ENCODE peak calls at places on chromosome 21, in ten cellular contexts. R, F, M, A, H, Z, C, Q, I and L are unnamed samples.

GRCh38 chr21:44089001-44089911 is 17.9 kb upstream of the PWP2 start:
- DNase-seq in R (peak), F (no peak), M (no peak), A (peak), H (peak), Z (no peak), C (no peak), Q (no peak), I (no peak), L (no peak)

GRCh38 chr21:43728467-43729390 is 9.8 kb downstream of the PDXK start:
- DNase-seq in R (peak), F (peak), M (peak), A (peak), H (peak), Z (peak), C (peak), Q (peak), I (no peak), L (peak)

GRCh38 chr21:43921979-43922945 is 57.2 kb downstream of the AGPAT3 start:
- DNase-seq in R (peak), F (no peak), M (no peak), A (no peak), H (peak), Z (no peak), C (peak), Q (peak), I (no peak), L (no peak)

GRCh38 chr21:29105218-29105617 is 25.2 kb upstream of the MAP3K7CL start:
- DNase-seq in R (no peak), F (no peak), M (peak), A (no peak), H (no peak), Z (peak), C (no peak), Q (no peak), I (no peak), L (no peak)

GRCh38 chr21:42234464-42235241 is 15.7 kb downstream of the ABCG1 start:
- DNase-seq in R (peak), F (no peak), M (peak), A (peak), H (peak), Z (peak), C (peak), Q (peak), I (no peak), L (peak)

GRCh38 chr21:40886006-40886405 is 39.0 kb upstream of the DSCAM start:
- DNase-seq in R (no peak), F (no peak), M (no peak), A (no peak), H (no peak), Z (no peak), C (no peak), Q (no peak), I (no peak), L (no peak)

GRCh38 chr21:25573409-25574206 is 33.7 kb downstream of the MRPL39 start:
- DNase-seq in R (peak), F (peak), M (no peak), A (peak), H (peak), Z (peak), C (no peak), Q (no peak), I (peak), L (no peak)

GRCh38 chr21:35190201-35190701 is 141.1 kb upstream of the RUNX1 start:
- DNase-seq in R (no peak), F (no peak), M (no peak), A (no peak), H (no peak), Z (peak), C (no peak), Q (no peak), I (no peak), L (no peak)

GRCh38 chr21:31184462-31184861 is 146.2 kb upstream of the KRTAP19-8 start:
- DNase-seq in R (peak), F (no peak), M (no peak), A (no peak), H (peak), Z (no peak), C (peak), Q (peak), I (no peak), L (no peak)

GRCh38 chr21:36668713-36669112 is 30.2 kb upstream of the SIM2 start:
- DNase-seq in R (no peak), F (no peak), M (no peak), A (no peak), H (no peak), Z (no peak), C (no peak), Q (no peak), I (no peak), L (no peak)

GRCh38 chr21:37195649-37196048 is 71.5 kb downstream of the VPS26C start:
- DNase-seq in R (no peak), F (no peak), M (no peak), A (no peak), H (no peak), Z (no peak), C (no peak), Q (no peak), I (no peak), L (no peak)

GRCh38 chr21:44706706-44707615 is 4.4 kb downstream of the TSPEAR start:
- DNase-seq in R (no peak), F (no peak), M (no peak), A (no peak), H (no peak), Z (no peak), C (peak), Q (no peak), I (no peak), L (no peak)

GRCh38 chr21:40902299-40902698 is 55.3 kb upstream of the DSCAM start:
- DNase-seq in R (no peak), F (no peak), M (no peak), A (no peak), H (no peak), Z (no peak), C (no peak), Q (no peak), I (no peak), L (no peak)

GRCh38 chr21:36211660-36212512 is 55.3 kb downstream of the DOP1B start:
- DNase-seq in R (no peak), F (peak), M (no peak), A (no peak), H (no peak), Z (peak), C (no peak), Q (no peak), I (no peak), L (no peak)

GRCh38 chr21:35023396-35024070 is 25.6 kb downstream of the RUNX1 start:
- DNase-seq in R (no peak), F (no peak), M (no peak), A (no peak), H (no peak), Z (no peak), C (no peak), Q (no peak), I (no peak), L (no peak)

GRCh38 chr21:22536511-22536910 is 1538.3 kb downstream of the NCAM2 start:
- DNase-seq in R (no peak), F (no peak), M (no peak), A (no peak), H (no peak), Z (peak), C (no peak), Q (no peak), I (no peak), L (no peak)

GRCh38 chr21:46500224-46500861 is 41.7 kb downstream of the DIP2A start:
- DNase-seq in R (peak), F (no peak), M (no peak), A (no peak), H (peak), Z (peak), C (peak), Q (no peak), I (peak), L (no peak)

GRCh38 chr21:43782741-43783700 is 6.4 kb upstream of the RRP1 start:
- DNase-seq in R (no peak), F (no peak), M (no peak), A (peak), H (no peak), Z (peak), C (no peak), Q (no peak), I (no peak), L (no peak)

GRCh38 chr21:32728455-32729237 is 833 bp upstream of the SYNJ1 start:
- DNase-seq in R (no peak), F (no peak), M (no peak), A (no peak), H (no peak), Z (no peak), C (no peak), Q (no peak), I (no peak), L (no peak)

GRCh38 chr21:34996304-34997081 is 52.6 kb downstream of the RUNX1 start:
- DNase-seq in R (no peak), F (no peak), M (no peak), A (no peak), H (no peak), Z (no peak), C (no peak), Q (no peak), I (no peak), L (no peak)

GRCh38 chr21:44013380-44014088 is 1.4 kb downstream of the TRAPPC10 start:
- DNase-seq in R (peak), F (no peak), M (no peak), A (no peak), H (peak), Z (peak), C (peak), Q (no peak), I (no peak), L (no peak)

GRCh38 chr21:42513985-42514882 is 582 bp downstream of the SLC37A1 start:
- DNase-seq in R (peak), F (no peak), M (peak), A (peak), H (peak), Z (peak), C (peak), Q (peak), I (no peak), L (peak)

GRCh38 chr21:44878053-44878982 is 4.8 kb upstream of the PTTG1IP start:
- DNase-seq in R (no peak), F (no peak), M (no peak), A (no peak), H (no peak), Z (peak), C (no peak), Q (no peak), I (no peak), L (no peak)

GRCh38 chr21:39208624-39209333 is 25.5 kb upstream of the PSMG1 start:
- DNase-seq in R (no peak), F (no peak), M (no peak), A (no peak), H (no peak), Z (no peak), C (no peak), Q (no peak), I (no peak), L (no peak)

GRCh38 chr21:42578761-42579415 is 65.2 kb downstream of the SLC37A1 start:
- DNase-seq in R (no peak), F (no peak), M (no peak), A (no peak), H (no peak), Z (no peak), C (no peak), Q (no peak), I (no peak), L (no peak)

GRCh38 chr21:35102488-35103407 is 53.6 kb upstream of the RUNX1 start:
- DNase-seq in R (peak), F (no peak), M (no peak), A (no peak), H (peak), Z (no peak), C (peak), Q (no peak), I (no peak), L (no peak)

GRCh38 chr21:37619464-37619974 is 252.9 kb downstream of the DYRK1A start:
- DNase-seq in R (no peak), F (no peak), M (no peak), A (no peak), H (no peak), Z (peak), C (no peak), Q (no peak), I (no peak), L (no peak)

GRCh38 chr21:45211661-45212060 is 76.0 kb downstream of the POFUT2 start:
- DNase-seq in R (no peak), F (no peak), M (no peak), A (no peak), H (no peak), Z (no peak), C (no peak), Q (no peak), I (no peak), L (no peak)

GRCh38 chr21:43880111-43880985 is 15.3 kb downstream of the AGPAT3 start:
- DNase-seq in R (no peak), F (no peak), M (no peak), A (peak), H (no peak), Z (peak), C (no peak), Q (no peak), I (no peak), L (no peak)

GRCh38 chr21:41398251-41398650 is 27.8 kb upstream of the MX1 start:
- DNase-seq in R (no peak), F (no peak), M (no peak), A (no peak), H (no peak), Z (no peak), C (no peak), Q (no peak), I (no peak), L (no peak)

GRCh38 chr21:44464351-44464750 is 9.0 kb downstream of the LRRC3 start:
- DNase-seq in R (no peak), F (no peak), M (no peak), A (no peak), H (no peak), Z (no peak), C (no peak), Q (no peak), I (no peak), L (no peak)

GRCh38 chr21:27513016-27513415 is 546.1 kb upstream of the ADAMTS5 start:
- DNase-seq in R (no peak), F (no peak), M (no peak), A (no peak), H (no peak), Z (no peak), C (no peak), Q (no peak), I (no peak), L (no peak)

GRCh38 chr21:36710729-36711048 is 11.8 kb downstream of the SIM2 start:
- DNase-seq in R (no peak), F (no peak), M (no peak), A (no peak), H (no peak), Z (no peak), C (no peak), Q (no peak), I (no peak), L (no peak)

GRCh38 chr21:33916200-33916567 is 580 bp upstream of the ATP5PO start:
- DNase-seq in R (no peak), F (no peak), M (no peak), A (no peak), H (no peak), Z (no peak), C (no peak), Q (no peak), I (no peak), L (no peak)

GRCh38 chr21:28791595-28792282 is 200.9 kb downstream of the LTN1 start:
- DNase-seq in R (no peak), F (no peak), M (no peak), A (no peak), H (no peak), Z (no peak), C (no peak), Q (no peak), I (no peak), L (no peak)

GRCh38 chr21:41953249-41953830 is 478 bp downstream of the C2CD2 start:
- DNase-seq in R (no peak), F (no peak), M (peak), A (peak), H (no peak), Z (no peak), C (peak), Q (no peak), I (no peak), L (no peak)